ENCODE peak calls at places on chromosome X, in four cellular contexts. One of them, this sample, is unnamed.
A peak's percentile ranks its signal among the peaks of the same experiment; 100 is the strongest.

GRCh38 chrX:99602107-99602506 is 808.0 kb downstream of the PCDH19 start:
- DNase-seq in HepG2: no peak
- DNase-seq in A549: no peak
- DNase-seq in ovary: no peak
- DNase-seq in this sample: no peak

GRCh38 chrX:10095698-10096432 is 60.9 kb upstream of the CLCN4 start:
- DNase-seq in A549: no peak
- DNase-seq in ovary: no peak
- DNase-seq in HepG2: no peak
- DNase-seq in this sample: no peak

GRCh38 chrX:47093248-47093647 is 15.0 kb downstream of the RGN start:
- DNase-seq in ovary: no peak
- DNase-seq in A549: peak; percentile 38
- DNase-seq in HepG2: no peak
- DNase-seq in this sample: no peak

GRCh38 chrX:128012015-128012414 is 40.2 kb downstream of the ACTRT1 start:
- DNase-seq in HepG2: no peak
- DNase-seq in A549: no peak
- DNase-seq in ovary: no peak
- DNase-seq in this sample: no peak

GRCh38 chrX:65528705-65529340 is 5.8 kb downstream of the LAS1L start:
- DNase-seq in ovary: peak; percentile 62
- DNase-seq in A549: peak; percentile 25
- DNase-seq in HepG2: no peak
- DNase-seq in this sample: peak; percentile 61

GRCh38 chrX:93932471-93933220 is 258.6 kb downstream of the FAM133A start:
- DNase-seq in ovary: no peak
- DNase-seq in A549: no peak
- DNase-seq in HepG2: no peak
- DNase-seq in this sample: no peak

GRCh38 chrX:150482537-150483217 is 85.7 kb upstream of the MTM1 start:
- DNase-seq in ovary: no peak
- DNase-seq in HepG2: peak; percentile 9
- DNase-seq in A549: peak; percentile 55
- DNase-seq in this sample: no peak

GRCh38 chrX:109797311-109797975 is 64.4 kb upstream of the ACSL4 start:
- DNase-seq in A549: no peak
- DNase-seq in ovary: no peak
- DNase-seq in HepG2: peak; percentile 54
- DNase-seq in this sample: no peak

GRCh38 chrX:97328853-97329252 is 445.1 kb downstream of the RPA4 start:
- DNase-seq in HepG2: no peak
- DNase-seq in ovary: no peak
- DNase-seq in A549: peak; percentile 0
- DNase-seq in this sample: no peak

GRCh38 chrX:71128915-71129765 is 10.7 kb downstream of the MED12 start:
- DNase-seq in ovary: peak; percentile 73
- DNase-seq in A549: peak; percentile 64
- DNase-seq in HepG2: peak; percentile 35
- DNase-seq in this sample: peak; percentile 83

GRCh38 chrX:31038585-31039326 is 33.1 kb downstream of the FTHL17 start:
- DNase-seq in ovary: peak; percentile 18
- DNase-seq in HepG2: peak; percentile 16
- DNase-seq in A549: peak; percentile 6
- DNase-seq in this sample: peak; percentile 33

GRCh38 chrX:45472968-45473367 is 272.3 kb upstream of the DIPK2B start:
- DNase-seq in ovary: no peak
- DNase-seq in A549: no peak
- DNase-seq in HepG2: no peak
- DNase-seq in this sample: no peak

GRCh38 chrX:100376581-100376980 is 33.5 kb downstream of the PCDH19 start:
- DNase-seq in A549: no peak
- DNase-seq in HepG2: no peak
- DNase-seq in ovary: no peak
- DNase-seq in this sample: no peak

GRCh38 chrX:101415180-101416130 is 7.4 kb downstream of the HNRNPH2 start:
- DNase-seq in A549: peak; percentile 75
- DNase-seq in HepG2: peak; percentile 14
- DNase-seq in ovary: peak; percentile 42
- DNase-seq in this sample: no peak

GRCh38 chrX:118116308-118117068 is at the start of gene KLHL13:
- DNase-seq in ovary: peak; percentile 60
- DNase-seq in HepG2: no peak
- DNase-seq in A549: peak; percentile 14
- DNase-seq in this sample: no peak

GRCh38 chrX:121259170-121259569 is 211.8 kb downstream of the GLUD2 start:
- DNase-seq in HepG2: no peak
- DNase-seq in ovary: no peak
- DNase-seq in A549: no peak
- DNase-seq in this sample: no peak

GRCh38 chrX:15151267-15152196 is 118.4 kb downstream of the ASB9 start:
- DNase-seq in ovary: no peak
- DNase-seq in A549: no peak
- DNase-seq in HepG2: no peak
- DNase-seq in this sample: no peak

GRCh38 chrX:150805736-150806135 is 92.7 kb downstream of the CD99L2 start:
- DNase-seq in HepG2: no peak
- DNase-seq in A549: no peak
- DNase-seq in ovary: no peak
- DNase-seq in this sample: no peak

GRCh38 chrX:115719171-115719570 is 158.2 kb downstream of the PLS3 start:
- DNase-seq in ovary: no peak
- DNase-seq in HepG2: no peak
- DNase-seq in A549: no peak
- DNase-seq in this sample: no peak
- TF ChIP-seq EP300 in ovary: no peak
- TF ChIP-seq EP300 in HepG2: no peak
- TF ChIP-seq EP300 in A549: no peak
- TF ChIP-seq EP300 in this sample: no peak

DNA sequence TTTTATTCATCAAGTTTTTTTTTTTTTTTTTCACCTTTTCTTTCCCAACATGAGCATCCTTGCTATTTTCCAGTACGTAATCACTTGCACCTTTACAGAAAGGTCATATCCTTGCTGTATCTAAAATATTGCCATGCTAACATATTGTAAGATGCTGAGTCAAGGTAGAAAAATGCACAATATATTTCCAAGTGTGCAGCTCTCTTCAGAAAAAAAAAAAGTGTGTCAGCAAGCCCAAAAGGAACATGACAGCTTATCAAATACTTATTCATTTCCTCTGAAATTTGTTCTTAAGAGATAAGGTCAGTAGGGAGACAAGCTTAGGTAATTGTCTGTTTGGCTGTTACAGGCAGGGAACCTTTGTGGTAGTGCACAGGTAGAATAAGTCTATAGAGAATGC is 27.0 kb downstream of the SH2D1A start:
- DNase-seq in ovary: no peak
- DNase-seq in HepG2: no peak
- DNase-seq in A549: no peak
- DNase-seq in this sample: no peak
- TF ChIP-seq EP300 in ovary: no peak
- TF ChIP-seq EP300 in HepG2: no peak
- TF ChIP-seq EP300 in A549: no peak
- TF ChIP-seq EP300 in this sample: no peak

GRCh38 chrX:136778914-136779313 is 1.8 kb downstream of the ARHGEF6 start:
- DNase-seq in HepG2: no peak
- DNase-seq in A549: no peak
- DNase-seq in ovary: no peak
- DNase-seq in this sample: no peak

GRCh38 chrX:136778020-136778419 is 2.7 kb downstream of the ARHGEF6 start:
- DNase-seq in HepG2: no peak
- DNase-seq in ovary: no peak
- DNase-seq in A549: no peak
- DNase-seq in this sample: no peak

GRCh38 chrX:136780241-136780640 is 491 bp downstream of the ARHGEF6 start:
- DNase-seq in HepG2: no peak
- DNase-seq in A549: no peak
- DNase-seq in ovary: no peak
- DNase-seq in this sample: no peak

GRCh38 chrX:136780738-136781137 is at the start of gene ARHGEF6:
- DNase-seq in HepG2: no peak
- DNase-seq in A549: no peak
- DNase-seq in ovary: no peak
- DNase-seq in this sample: no peak

GRCh38 chrX:136779346-136779781 is 1.4 kb downstream of the ARHGEF6 start:
- DNase-seq in ovary: no peak
- DNase-seq in A549: no peak
- DNase-seq in HepG2: no peak
- DNase-seq in this sample: no peak
- TF ChIP-seq EP300 in ovary: no peak
- TF ChIP-seq EP300 in A549: no peak
- TF ChIP-seq EP300 in HepG2: no peak
- TF ChIP-seq EP300 in this sample: no peak

GRCh38 chrX:145623453-145623852 is 194.2 kb upstream of the SLITRK2 start:
- DNase-seq in HepG2: no peak
- DNase-seq in A549: no peak
- DNase-seq in ovary: no peak
- DNase-seq in this sample: no peak

GRCh38 chrX:145620666-145621065 is 197.0 kb upstream of the SLITRK2 start:
- DNase-seq in A549: no peak
- DNase-seq in ovary: no peak
- DNase-seq in HepG2: no peak
- DNase-seq in this sample: no peak
- TF ChIP-seq EP300 in A549: no peak
- TF ChIP-seq EP300 in ovary: no peak
- TF ChIP-seq EP300 in HepG2: no peak
- TF ChIP-seq EP300 in this sample: no peak

GRCh38 chrX:19682712-19683331 is 167.5 kb upstream of the MAP3K15 start:
- DNase-seq in ovary: peak; percentile 54
- DNase-seq in A549: peak; percentile 36
- DNase-seq in HepG2: no peak
- DNase-seq in this sample: peak; percentile 55
- TF ChIP-seq EP300 in ovary: no peak
- TF ChIP-seq EP300 in A549: no peak
- TF ChIP-seq EP300 in HepG2: no peak
- TF ChIP-seq EP300 in this sample: no peak

GRCh38 chrX:40098264-40099045 is 697 bp upstream of the BCOR start:
- DNase-seq in HepG2: no peak
- DNase-seq in ovary: peak; percentile 45
- DNase-seq in A549: peak; percentile 71
- DNase-seq in this sample: no peak
- TF ChIP-seq EP300 in HepG2: no peak
- TF ChIP-seq EP300 in ovary: no peak
- TF ChIP-seq EP300 in A549: no peak
- TF ChIP-seq EP300 in this sample: no peak

DNA sequence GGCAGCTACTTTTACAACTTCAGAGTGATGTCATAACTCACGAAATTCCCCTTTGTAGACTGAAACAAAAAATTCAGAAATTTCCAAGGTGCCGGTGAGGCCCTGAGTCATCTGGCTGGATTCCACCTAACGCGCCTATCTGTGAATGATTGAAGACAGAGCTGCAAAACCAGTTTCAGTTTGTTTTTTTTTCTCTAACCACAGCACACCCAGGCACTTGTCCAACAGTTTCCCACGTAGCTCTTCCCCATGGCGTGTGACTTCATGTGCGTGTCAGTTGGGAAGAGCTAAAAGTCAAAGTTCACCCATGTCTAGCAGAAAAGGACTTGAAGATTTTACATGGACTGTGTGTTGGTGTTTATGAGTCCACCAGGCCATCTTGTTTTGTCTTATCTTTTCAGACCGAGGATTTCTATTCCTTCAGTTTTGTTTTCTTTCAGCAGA is 16.3 kb downstream of the TCEANC start:
- DNase-seq in HepG2: peak; percentile 52
- DNase-seq in A549: peak; percentile 87
- DNase-seq in ovary: peak; percentile 53
- DNase-seq in this sample: peak; percentile 84
- TF ChIP-seq EP300 in HepG2: no peak
- TF ChIP-seq EP300 in A549: no peak
- TF ChIP-seq EP300 in ovary: no peak
- TF ChIP-seq EP300 in this sample: no peak

GRCh38 chrX:66635360-66635759 is 3.5 kb downstream of the EDA2R start:
- DNase-seq in A549: peak; percentile 17
- DNase-seq in HepG2: no peak
- DNase-seq in ovary: no peak
- DNase-seq in this sample: no peak
- TF ChIP-seq EP300 in A549: no peak
- TF ChIP-seq EP300 in HepG2: no peak
- TF ChIP-seq EP300 in ovary: no peak
- TF ChIP-seq EP300 in this sample: no peak

DNA sequence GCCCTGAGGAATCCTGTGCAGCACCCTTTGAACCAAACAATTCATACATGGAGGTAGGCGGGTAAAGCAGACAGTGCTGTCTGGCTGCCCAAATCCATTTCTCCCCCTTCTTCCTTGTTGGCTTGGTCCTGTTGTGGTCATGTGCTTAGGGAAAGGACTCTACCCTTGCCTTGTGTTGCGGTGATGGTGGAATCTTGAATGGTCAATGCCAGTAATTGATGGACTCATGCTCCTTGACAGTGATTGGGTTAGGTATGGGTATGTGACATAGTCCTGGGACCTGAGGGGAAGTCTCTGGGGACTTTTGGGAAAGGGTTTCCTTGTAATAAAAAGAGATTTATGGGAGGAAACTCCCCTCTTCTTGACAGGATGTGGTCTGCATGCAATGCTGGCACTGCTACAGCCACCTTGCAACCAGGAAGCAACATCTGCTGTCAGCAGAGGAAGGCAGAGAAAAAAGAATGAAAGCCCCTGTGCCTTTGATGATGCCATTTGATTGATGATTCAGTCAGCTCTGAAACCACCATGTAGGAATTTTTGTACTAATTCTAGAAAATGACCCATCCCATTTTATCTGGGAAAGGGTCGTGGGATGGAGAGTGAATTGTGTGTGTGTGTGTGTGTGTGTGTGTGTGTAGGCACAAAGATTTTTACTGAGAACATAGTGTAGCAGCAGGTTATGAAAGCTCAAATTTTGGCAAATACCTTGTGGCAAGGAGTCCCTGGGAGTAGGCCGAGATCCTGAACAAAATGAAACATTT is 30.0 kb upstream of the HUWE1 start:
- DNase-seq in ovary: no peak
- DNase-seq in A549: no peak
- DNase-seq in HepG2: no peak
- DNase-seq in this sample: no peak
- TF ChIP-seq EP300 in ovary: no peak
- TF ChIP-seq EP300 in A549: no peak
- TF ChIP-seq EP300 in HepG2: no peak
- TF ChIP-seq EP300 in this sample: no peak

GRCh38 chrX:41750720-41751119 is 26.7 kb downstream of the GPR82 start:
- DNase-seq in ovary: no peak
- DNase-seq in HepG2: no peak
- DNase-seq in A549: no peak
- DNase-seq in this sample: no peak
- TF ChIP-seq EP300 in ovary: no peak
- TF ChIP-seq EP300 in HepG2: no peak
- TF ChIP-seq EP300 in A549: no peak
- TF ChIP-seq EP300 in this sample: no peak

This sample was measured in stomach.